ENCODE peak calls at places on chromosomes 6 and 20, in six cellular contexts. One of them, this sample, is unnamed.

GRCh38 chr6:140344149-140344913 is 969.9 kb upstream of the CITED2 start:
- DNase-seq in stomach: no peak
- DNase-seq in heart left ventricle: no peak
- DNase-seq in sigmoid colon: no peak
- DNase-seq in tibial nerve: no peak
- DNase-seq in A549: peak; percentile 1
- DNase-seq in this sample: no peak

GRCh38 chr6:41659935-41660334 is 21.7 kb downstream of the MDFI start:
- DNase-seq in tibial nerve: no peak
- DNase-seq in stomach: no peak
- DNase-seq in sigmoid colon: no peak
- DNase-seq in A549: no peak
- DNase-seq in heart left ventricle: no peak
- DNase-seq in this sample: no peak

GRCh38 chr6:10402648-10403311 is 12.1 kb downstream of the TFAP2A start:
- DNase-seq in sigmoid colon: no peak
- DNase-seq in A549: no peak
- DNase-seq in stomach: no peak
- DNase-seq in heart left ventricle: no peak
- DNase-seq in tibial nerve: no peak
- DNase-seq in this sample: no peak

GRCh38 chr6:33336495-33336894 is 19.0 kb upstream of the ZBTB22 start:
- DNase-seq in stomach: no peak
- DNase-seq in sigmoid colon: no peak
- DNase-seq in tibial nerve: no peak
- DNase-seq in A549: no peak
- DNase-seq in heart left ventricle: no peak
- DNase-seq in this sample: no peak

GRCh38 chr20:8094415-8094818 is 37.6 kb upstream of the PLCB1 start:
- DNase-seq in tibial nerve: peak; percentile 70
- DNase-seq in A549: peak; percentile 26
- DNase-seq in sigmoid colon: peak; percentile 97
- DNase-seq in heart left ventricle: peak; percentile 50
- DNase-seq in stomach: peak; percentile 80
- DNase-seq in this sample: peak; percentile 50

GRCh38 chr20:34997171-34997570 is 41.5 kb downstream of the MYH7B start:
- DNase-seq in stomach: peak; percentile 65
- DNase-seq in tibial nerve: no peak
- DNase-seq in heart left ventricle: no peak
- DNase-seq in A549: no peak
- DNase-seq in sigmoid colon: no peak
- DNase-seq in this sample: no peak

GRCh38 chr20:57221916-57222630 is 44.4 kb downstream of the BMP7 start:
- DNase-seq in A549: no peak
- DNase-seq in tibial nerve: no peak
- DNase-seq in stomach: no peak
- DNase-seq in sigmoid colon: no peak
- DNase-seq in heart left ventricle: no peak
- DNase-seq in this sample: no peak

GRCh38 chr6:36071281-36071680 is 43.7 kb downstream of the MAPK14 start:
- DNase-seq in stomach: no peak
- DNase-seq in A549: no peak
- DNase-seq in sigmoid colon: no peak
- DNase-seq in heart left ventricle: no peak
- DNase-seq in tibial nerve: no peak
- DNase-seq in this sample: no peak

GRCh38 chr6:111361648-111362047 is 121.4 kb downstream of the REV3L start:
- DNase-seq in A549: peak; percentile 27
- DNase-seq in heart left ventricle: no peak
- DNase-seq in tibial nerve: no peak
- DNase-seq in sigmoid colon: no peak
- DNase-seq in stomach: no peak
- DNase-seq in this sample: no peak

GRCh38 chr20:44006126-44006525 is 91.5 kb downstream of the TOX2 start:
- DNase-seq in stomach: no peak
- DNase-seq in sigmoid colon: no peak
- DNase-seq in A549: no peak
- DNase-seq in heart left ventricle: no peak
- DNase-seq in tibial nerve: no peak
- DNase-seq in this sample: no peak

GRCh38 chr6:98808522-98809210 is 25.7 kb upstream of the POU3F2 start:
- DNase-seq in stomach: no peak
- DNase-seq in heart left ventricle: no peak
- DNase-seq in A549: no peak
- DNase-seq in tibial nerve: no peak
- DNase-seq in sigmoid colon: no peak
- DNase-seq in this sample: no peak

GRCh38 chr20:10603971-10604864 is 69.6 kb downstream of the JAG1 start:
- DNase-seq in sigmoid colon: peak; percentile 87
- DNase-seq in stomach: no peak
- DNase-seq in tibial nerve: peak; percentile 52
- DNase-seq in A549: peak; percentile 86
- DNase-seq in heart left ventricle: peak; percentile 69
- DNase-seq in this sample: peak; percentile 48

GRCh38 chr6:141483561-141484061 is 649.1 kb upstream of the GJE1 start:
- DNase-seq in sigmoid colon: no peak
- DNase-seq in stomach: no peak
- DNase-seq in heart left ventricle: peak; percentile 34
- DNase-seq in tibial nerve: no peak
- DNase-seq in A549: peak; percentile 51
- DNase-seq in this sample: no peak

GRCh38 chr6:41462980-41463930 is 82.9 kb upstream of the FOXP4 start:
- DNase-seq in sigmoid colon: peak; percentile 83
- DNase-seq in stomach: peak; percentile 85
- DNase-seq in A549: peak; percentile 36
- DNase-seq in tibial nerve: peak; percentile 60
- DNase-seq in heart left ventricle: peak; percentile 73
- DNase-seq in this sample: no peak

GRCh38 chr6:125940691-125941090 is 15.9 kb upstream of the HINT3 start:
- DNase-seq in heart left ventricle: no peak
- DNase-seq in sigmoid colon: no peak
- DNase-seq in A549: no peak
- DNase-seq in stomach: no peak
- DNase-seq in tibial nerve: no peak
- DNase-seq in this sample: no peak

GRCh38 chr6:114301596-114302219 is 41.1 kb downstream of the HS3ST5 start:
- DNase-seq in stomach: no peak
- DNase-seq in sigmoid colon: no peak
- DNase-seq in heart left ventricle: no peak
- DNase-seq in tibial nerve: no peak
- DNase-seq in A549: no peak
- DNase-seq in this sample: no peak

GRCh38 chr20:57996465-57996864 is 232.0 kb downstream of the ANKRD60 start:
- DNase-seq in sigmoid colon: no peak
- DNase-seq in tibial nerve: no peak
- DNase-seq in heart left ventricle: no peak
- DNase-seq in A549: no peak
- DNase-seq in stomach: no peak
- DNase-seq in this sample: no peak

GRCh38 chr6:797479-798077 is 104.6 kb upstream of the EXOC2 start:
- DNase-seq in stomach: peak; percentile 52
- DNase-seq in heart left ventricle: no peak
- DNase-seq in A549: peak; percentile 51
- DNase-seq in sigmoid colon: no peak
- DNase-seq in tibial nerve: no peak
- DNase-seq in this sample: no peak

GRCh38 chr6:68691120-68691519 is 56.0 kb downstream of the ADGRB3 start:
- DNase-seq in sigmoid colon: no peak
- DNase-seq in tibial nerve: no peak
- DNase-seq in heart left ventricle: no peak
- DNase-seq in stomach: no peak
- DNase-seq in A549: no peak
- DNase-seq in this sample: no peak

GRCh38 chr20:55353206-55353605 is 652.1 kb downstream of the CBLN4 start:
- DNase-seq in A549: no peak
- DNase-seq in heart left ventricle: no peak
- DNase-seq in stomach: no peak
- DNase-seq in tibial nerve: no peak
- DNase-seq in sigmoid colon: no peak
- DNase-seq in this sample: no peak

GRCh38 chr6:3872370-3872854 is 23.2 kb downstream of the FAM50B start:
- DNase-seq in stomach: no peak
- DNase-seq in tibial nerve: no peak
- DNase-seq in sigmoid colon: no peak
- DNase-seq in heart left ventricle: no peak
- DNase-seq in A549: no peak
- DNase-seq in this sample: no peak

GRCh38 chr6:35139924-35140524 is 1.1 kb downstream of the TCP11 start:
- DNase-seq in heart left ventricle: peak; percentile 49
- DNase-seq in sigmoid colon: peak; percentile 74
- DNase-seq in stomach: peak; percentile 35
- DNase-seq in A549: peak; percentile 67
- DNase-seq in tibial nerve: no peak
- DNase-seq in this sample: peak; percentile 17

GRCh38 chr20:36460648-36461599 is 80.4 kb upstream of the MYL9 start:
- DNase-seq in A549: peak; percentile 89
- DNase-seq in tibial nerve: peak; percentile 93
- DNase-seq in sigmoid colon: peak; percentile 96
- DNase-seq in heart left ventricle: peak; percentile 92
- DNase-seq in stomach: peak; percentile 96
- DNase-seq in this sample: peak; percentile 88

GRCh38 chr6:90086517-90086916 is 192.2 kb downstream of the GJA10 start:
- DNase-seq in stomach: no peak
- DNase-seq in heart left ventricle: no peak
- DNase-seq in tibial nerve: no peak
- DNase-seq in A549: peak; percentile 7
- DNase-seq in sigmoid colon: no peak
- DNase-seq in this sample: no peak

GRCh38 chr6:145247677-145248419 is 487.5 kb downstream of the EPM2A start:
- DNase-seq in heart left ventricle: no peak
- DNase-seq in sigmoid colon: no peak
- DNase-seq in A549: peak; percentile 71
- DNase-seq in tibial nerve: no peak
- DNase-seq in stomach: no peak
- DNase-seq in this sample: no peak

GRCh38 chr6:134379086-134379485 is 61.2 kb upstream of the SGK1 start:
- DNase-seq in stomach: peak; percentile 88
- DNase-seq in A549: no peak
- DNase-seq in sigmoid colon: no peak
- DNase-seq in tibial nerve: no peak
- DNase-seq in heart left ventricle: peak; percentile 27
- DNase-seq in this sample: no peak

GRCh38 chr20:39660251-39660650 is 698.1 kb downstream of the DHX35 start:
- DNase-seq in sigmoid colon: no peak
- DNase-seq in tibial nerve: no peak
- DNase-seq in A549: no peak
- DNase-seq in heart left ventricle: no peak
- DNase-seq in stomach: no peak
- DNase-seq in this sample: no peak

GRCh38 chr6:26056583-26057350 is 30.5 kb upstream of the HFE start:
- DNase-seq in sigmoid colon: peak; percentile 69
- DNase-seq in heart left ventricle: peak; percentile 32
- DNase-seq in stomach: no peak
- DNase-seq in tibial nerve: no peak
- DNase-seq in A549: peak; percentile 42
- DNase-seq in this sample: no peak

GRCh38 chr20:42958367-42959112 is 231.2 kb downstream of the PTPRT start:
- DNase-seq in tibial nerve: no peak
- DNase-seq in heart left ventricle: no peak
- DNase-seq in stomach: no peak
- DNase-seq in sigmoid colon: no peak
- DNase-seq in A549: no peak
- DNase-seq in this sample: no peak

GRCh38 chr6:138242987-138243592 is 24.8 kb upstream of the PBOV1 start:
- DNase-seq in A549: no peak
- DNase-seq in sigmoid colon: no peak
- DNase-seq in tibial nerve: no peak
- DNase-seq in stomach: no peak
- DNase-seq in heart left ventricle: no peak
- DNase-seq in this sample: no peak

GRCh38 chr6:158069800-158070195 is 88.1 kb downstream of the SYNJ2 start:
- DNase-seq in A549: no peak
- DNase-seq in tibial nerve: no peak
- DNase-seq in heart left ventricle: no peak
- DNase-seq in stomach: no peak
- DNase-seq in sigmoid colon: no peak
- DNase-seq in this sample: no peak

GRCh38 chr6:138161434-138162103 is at the start of gene ARFGEF3:
- DNase-seq in heart left ventricle: peak; percentile 69
- DNase-seq in stomach: peak; percentile 82
- DNase-seq in A549: peak; percentile 17
- DNase-seq in tibial nerve: peak; percentile 14
- DNase-seq in sigmoid colon: no peak
- DNase-seq in this sample: no peak

GRCh38 chr20:43973671-43974450 is 59.2 kb downstream of the TOX2 start:
- DNase-seq in A549: no peak
- DNase-seq in sigmoid colon: no peak
- DNase-seq in tibial nerve: no peak
- DNase-seq in stomach: no peak
- DNase-seq in heart left ventricle: no peak
- DNase-seq in this sample: no peak

GRCh38 chr6:63572733-63573139 is 456 bp downstream of the LOC128125822 start:
- DNase-seq in stomach: no peak
- DNase-seq in heart left ventricle: no peak
- DNase-seq in tibial nerve: no peak
- DNase-seq in sigmoid colon: no peak
- DNase-seq in A549: no peak
- DNase-seq in this sample: no peak
- TF ChIP-seq POLR2A in stomach: no peak
- TF ChIP-seq POLR2A in heart left ventricle: peak; percentile 5
- TF ChIP-seq POLR2A in tibial nerve: no peak
- TF ChIP-seq POLR2A in sigmoid colon: no peak
- TF ChIP-seq POLR2A in A549: no peak
- TF ChIP-seq POLR2A in this sample: no peak

DNA sequence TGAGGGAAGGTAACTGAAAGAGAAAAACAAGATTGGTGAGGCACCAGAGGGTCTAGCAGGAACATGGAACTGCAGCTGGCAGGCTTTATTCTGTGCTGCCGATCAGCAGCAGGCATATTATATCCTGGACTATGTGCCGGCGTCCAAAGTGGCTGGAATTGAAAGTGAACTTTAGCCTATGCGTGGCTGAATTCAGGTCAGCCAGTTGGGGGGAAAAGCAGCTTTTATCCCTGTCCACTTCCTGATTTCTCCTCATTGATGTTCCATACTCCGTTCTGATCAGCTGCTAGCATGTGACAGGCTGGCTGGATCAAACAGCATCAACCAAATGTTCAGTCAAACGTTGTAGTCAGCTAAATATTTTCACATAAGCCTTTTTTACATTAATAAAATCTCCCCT is 99.0 kb downstream of the CAP2 start:
- DNase-seq in tibial nerve: no peak
- DNase-seq in stomach: no peak
- DNase-seq in heart left ventricle: no peak
- DNase-seq in A549: no peak
- DNase-seq in sigmoid colon: no peak
- DNase-seq in this sample: no peak
- H3K4me1 ChIP-seq in tibial nerve: no peaks in the 10 kb centered on the region
- H3K4me1 ChIP-seq in stomach: peaks cover 36% of the 10 kb centered on the region
- H3K4me1 ChIP-seq in heart left ventricle: peaks cover 5% of the 10 kb centered on the region
- H3K4me1 ChIP-seq in A549: peaks cover 10% of the 10 kb centered on the region
- H3K4me1 ChIP-seq in sigmoid colon: peaks cover 74% of the 10 kb centered on the region
- H3K4me1 ChIP-seq in this sample: peaks cover 54% of the 10 kb centered on the region

GRCh38 chr20:62364911-62365736 is 2.0 kb downstream of the LAMA5 start:
- DNase-seq in sigmoid colon: peak; percentile 91
- DNase-seq in A549: peak; percentile 56
- DNase-seq in stomach: peak; percentile 56
- DNase-seq in heart left ventricle: peak; percentile 86
- DNase-seq in tibial nerve: no peak
- DNase-seq in this sample: peak; percentile 82
- TF ChIP-seq POLR2A in sigmoid colon: peak; percentile 26
- TF ChIP-seq POLR2A in A549: no peak
- TF ChIP-seq POLR2A in stomach: no peak
- TF ChIP-seq POLR2A in heart left ventricle: peak; percentile 14
- TF ChIP-seq POLR2A in tibial nerve: no peak
- TF ChIP-seq POLR2A in this sample: peak; percentile 59

GRCh38 chr6:169082093-169082492 is 171.6 kb downstream of the THBS2 start:
- DNase-seq in tibial nerve: no peak
- DNase-seq in sigmoid colon: no peak
- DNase-seq in heart left ventricle: no peak
- DNase-seq in A549: no peak
- DNase-seq in stomach: no peak
- DNase-seq in this sample: no peak
- H3K4me1 ChIP-seq in tibial nerve: no peaks in the 10 kb centered on the region
- H3K4me1 ChIP-seq in sigmoid colon: peaks cover under 1% of the 10 kb centered on the region
- H3K4me1 ChIP-seq in heart left ventricle: no peaks in the 10 kb centered on the region
- H3K4me1 ChIP-seq in A549: no peaks in the 10 kb centered on the region
- H3K4me1 ChIP-seq in stomach: no peaks in the 10 kb centered on the region
- H3K4me1 ChIP-seq in this sample: no peaks in the 10 kb centered on the region